ENCODE peak calls at places on chromosomes 7 and 10, in nine cellular contexts. One of them, this sample, is unnamed.

GRCh38 chr7:97130417-97131139 is 13.1 kb downstream of the SDHAF3 start:
- DNase-seq in MM.1S: no peak
- DNase-seq in GM23248: no peak
- DNase-seq in SK-N-SH: no peak
- DNase-seq in neural progenitor cell: peak
- DNase-seq in PC-3: no peak
- DNase-seq in HCT116: no peak
- DNase-seq in hepatocyte: no peak
- DNase-seq in OCI-LY7: no peak
- DNase-seq in this sample: no peak

GRCh38 chr7:33904680-33905388 is 505 bp upstream of the BMPER start:
- DNase-seq in MM.1S: peak
- DNase-seq in GM23248: peak
- DNase-seq in SK-N-SH: peak
- DNase-seq in neural progenitor cell: peak
- DNase-seq in PC-3: no peak
- DNase-seq in HCT116: no peak
- DNase-seq in hepatocyte: peak
- DNase-seq in OCI-LY7: no peak
- DNase-seq in this sample: peak

GRCh38 chr7:114851406-114852025 is 70.4 kb upstream of the MDFIC start:
- DNase-seq in MM.1S: no peak
- DNase-seq in GM23248: no peak
- DNase-seq in SK-N-SH: no peak
- DNase-seq in neural progenitor cell: no peak
- DNase-seq in PC-3: no peak
- DNase-seq in HCT116: no peak
- DNase-seq in hepatocyte: peak
- DNase-seq in OCI-LY7: no peak
- DNase-seq in this sample: no peak

GRCh38 chr10:28906934-28907333 is 229.6 kb downstream of the BAMBI start:
- DNase-seq in MM.1S: no peak
- DNase-seq in GM23248: no peak
- DNase-seq in SK-N-SH: no peak
- DNase-seq in neural progenitor cell: no peak
- DNase-seq in PC-3: peak
- DNase-seq in HCT116: no peak
- DNase-seq in hepatocyte: no peak
- DNase-seq in OCI-LY7: no peak
- DNase-seq in this sample: no peak

GRCh38 chr10:2541176-2541575 is 526.2 kb upstream of the PFKP start:
- DNase-seq in MM.1S: no peak
- DNase-seq in GM23248: no peak
- DNase-seq in SK-N-SH: no peak
- DNase-seq in neural progenitor cell: no peak
- DNase-seq in PC-3: no peak
- DNase-seq in HCT116: no peak
- DNase-seq in hepatocyte: no peak
- DNase-seq in OCI-LY7: no peak
- DNase-seq in this sample: no peak

GRCh38 chr10:59206204-59206720 is 29.8 kb downstream of the PHYHIPL start:
- DNase-seq in MM.1S: no peak
- DNase-seq in GM23248: no peak
- DNase-seq in SK-N-SH: no peak
- DNase-seq in neural progenitor cell: no peak
- DNase-seq in PC-3: peak
- DNase-seq in HCT116: no peak
- DNase-seq in hepatocyte: no peak
- DNase-seq in OCI-LY7: no peak
- DNase-seq in this sample: no peak

GRCh38 chr10:1665262-1665661 is 72.1 kb downstream of the ADARB2 start:
- DNase-seq in MM.1S: no peak
- DNase-seq in GM23248: no peak
- DNase-seq in SK-N-SH: no peak
- DNase-seq in neural progenitor cell: no peak
- DNase-seq in PC-3: no peak
- DNase-seq in HCT116: no peak
- DNase-seq in hepatocyte: no peak
- DNase-seq in OCI-LY7: no peak
- DNase-seq in this sample: no peak

GRCh38 chr10:14653271-14654161 is 121.2 kb downstream of the FAM107B start:
- DNase-seq in MM.1S: no peak
- DNase-seq in GM23248: peak
- DNase-seq in SK-N-SH: peak
- DNase-seq in neural progenitor cell: peak
- DNase-seq in PC-3: peak
- DNase-seq in HCT116: no peak
- DNase-seq in hepatocyte: peak
- DNase-seq in OCI-LY7: peak
- DNase-seq in this sample: peak

GRCh38 chr10:127925471-127926207 is 18.7 kb downstream of the PTPRE start:
- DNase-seq in MM.1S: no peak
- DNase-seq in GM23248: no peak
- DNase-seq in SK-N-SH: no peak
- DNase-seq in neural progenitor cell: peak
- DNase-seq in PC-3: no peak
- DNase-seq in HCT116: no peak
- DNase-seq in hepatocyte: no peak
- DNase-seq in OCI-LY7: no peak
- DNase-seq in this sample: no peak

GRCh38 chr10:73225518-73225917 is 21.5 kb downstream of the DNAJC9 start:
- DNase-seq in MM.1S: no peak
- DNase-seq in GM23248: peak
- DNase-seq in SK-N-SH: no peak
- DNase-seq in neural progenitor cell: no peak
- DNase-seq in PC-3: peak
- DNase-seq in HCT116: no peak
- DNase-seq in hepatocyte: no peak
- DNase-seq in OCI-LY7: no peak
- DNase-seq in this sample: no peak

GRCh38 chr7:48259463-48260280 is 88.4 kb downstream of the ABCA13 start:
- DNase-seq in MM.1S: no peak
- DNase-seq in GM23248: no peak
- DNase-seq in SK-N-SH: no peak
- DNase-seq in neural progenitor cell: no peak
- DNase-seq in PC-3: no peak
- DNase-seq in HCT116: no peak
- DNase-seq in hepatocyte: no peak
- DNase-seq in OCI-LY7: no peak
- DNase-seq in this sample: no peak

GRCh38 chr7:114086906-114087651 is 168.3 kb upstream of the PPP1R3A start:
- DNase-seq in MM.1S: peak
- DNase-seq in GM23248: peak
- DNase-seq in SK-N-SH: peak
- DNase-seq in neural progenitor cell: peak
- DNase-seq in PC-3: no peak
- DNase-seq in HCT116: no peak
- DNase-seq in hepatocyte: peak
- DNase-seq in OCI-LY7: no peak
- DNase-seq in this sample: peak

GRCh38 chr10:517236-517635 is 172.2 kb downstream of the DIP2C start:
- DNase-seq in MM.1S: no peak
- DNase-seq in GM23248: no peak
- DNase-seq in SK-N-SH: no peak
- DNase-seq in neural progenitor cell: no peak
- DNase-seq in PC-3: no peak
- DNase-seq in HCT116: no peak
- DNase-seq in hepatocyte: no peak
- DNase-seq in OCI-LY7: no peak
- DNase-seq in this sample: no peak

GRCh38 chr7:134298902-134299683 is 17.6 kb downstream of the SLC35B4 start:
- DNase-seq in MM.1S: peak
- DNase-seq in GM23248: no peak
- DNase-seq in SK-N-SH: peak
- DNase-seq in neural progenitor cell: no peak
- DNase-seq in PC-3: no peak
- DNase-seq in HCT116: no peak
- DNase-seq in hepatocyte: peak
- DNase-seq in OCI-LY7: no peak
- DNase-seq in this sample: no peak

GRCh38 chr10:43808136-43808535 is 159.5 kb upstream of the ZNF32 start:
- DNase-seq in MM.1S: no peak
- DNase-seq in GM23248: peak
- DNase-seq in SK-N-SH: no peak
- DNase-seq in neural progenitor cell: no peak
- DNase-seq in PC-3: no peak
- DNase-seq in HCT116: no peak
- DNase-seq in hepatocyte: no peak
- DNase-seq in OCI-LY7: no peak
- DNase-seq in this sample: no peak

GRCh38 chr7:30179016-30179436 is 44.2 kb downstream of the MTURN start:
- DNase-seq in MM.1S: peak
- DNase-seq in GM23248: no peak
- DNase-seq in SK-N-SH: no peak
- DNase-seq in neural progenitor cell: no peak
- DNase-seq in PC-3: no peak
- DNase-seq in HCT116: no peak
- DNase-seq in hepatocyte: no peak
- DNase-seq in OCI-LY7: peak
- DNase-seq in this sample: no peak

GRCh38 chr7:79681454-79681853 is 228.0 kb upstream of the MAGI2 start:
- DNase-seq in MM.1S: no peak
- DNase-seq in GM23248: no peak
- DNase-seq in SK-N-SH: no peak
- DNase-seq in neural progenitor cell: no peak
- DNase-seq in PC-3: no peak
- DNase-seq in HCT116: no peak
- DNase-seq in hepatocyte: no peak
- DNase-seq in OCI-LY7: no peak
- DNase-seq in this sample: no peak
- TF ChIP-seq EZH2phosphoT487 in MM.1S: no peak
- TF ChIP-seq EZH2phosphoT487 in GM23248: no peak
- TF ChIP-seq EZH2phosphoT487 in SK-N-SH: no peak
- TF ChIP-seq EZH2phosphoT487 in neural progenitor cell: no peak
- TF ChIP-seq EZH2phosphoT487 in PC-3: no peak
- TF ChIP-seq EZH2phosphoT487 in HCT116: no peak
- TF ChIP-seq EZH2phosphoT487 in hepatocyte: no peak
- TF ChIP-seq EZH2phosphoT487 in OCI-LY7: no peak
- TF ChIP-seq EZH2phosphoT487 in this sample: no peak

GRCh38 chr7:146057958-146058357 is 58.6 kb upstream of the CNTNAP2 start:
- DNase-seq in MM.1S: no peak
- DNase-seq in GM23248: no peak
- DNase-seq in SK-N-SH: no peak
- DNase-seq in neural progenitor cell: no peak
- DNase-seq in PC-3: no peak
- DNase-seq in HCT116: no peak
- DNase-seq in hepatocyte: no peak
- DNase-seq in OCI-LY7: no peak
- DNase-seq in this sample: no peak

GRCh38 chr7:146054909-146055308 is 61.7 kb upstream of the CNTNAP2 start:
- DNase-seq in MM.1S: no peak
- DNase-seq in GM23248: no peak
- DNase-seq in SK-N-SH: no peak
- DNase-seq in neural progenitor cell: no peak
- DNase-seq in PC-3: no peak
- DNase-seq in HCT116: no peak
- DNase-seq in hepatocyte: no peak
- DNase-seq in OCI-LY7: peak
- DNase-seq in this sample: no peak

DNA sequence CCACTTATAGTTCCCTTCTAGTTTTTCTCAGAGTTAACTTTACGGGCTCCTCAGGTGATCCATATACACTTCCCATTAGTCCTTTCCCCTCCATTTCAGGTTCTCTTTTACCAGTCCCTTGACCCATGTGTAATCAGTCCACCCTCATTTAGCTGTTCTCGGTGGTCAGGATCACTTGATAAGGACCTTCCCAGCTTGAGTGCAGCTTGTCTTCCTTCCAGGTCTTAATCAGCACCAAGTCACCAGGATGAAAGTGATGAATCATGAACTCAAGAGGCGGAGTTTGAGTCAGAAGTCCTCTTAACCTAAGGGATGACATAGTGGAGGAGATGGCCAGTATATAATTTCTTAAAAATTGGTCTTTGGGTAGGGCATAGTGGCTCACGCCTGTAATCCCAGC is 63.1 kb upstream of the CNTNAP2 start:
- DNase-seq in MM.1S: no peak
- DNase-seq in GM23248: no peak
- DNase-seq in SK-N-SH: no peak
- DNase-seq in neural progenitor cell: no peak
- DNase-seq in PC-3: peak
- DNase-seq in HCT116: no peak
- DNase-seq in hepatocyte: no peak
- DNase-seq in OCI-LY7: no peak
- DNase-seq in this sample: no peak
- TF ChIP-seq EZH2phosphoT487 in MM.1S: no peak
- TF ChIP-seq EZH2phosphoT487 in GM23248: no peak
- TF ChIP-seq EZH2phosphoT487 in SK-N-SH: no peak
- TF ChIP-seq EZH2phosphoT487 in neural progenitor cell: no peak
- TF ChIP-seq EZH2phosphoT487 in PC-3: no peak
- TF ChIP-seq EZH2phosphoT487 in HCT116: no peak
- TF ChIP-seq EZH2phosphoT487 in hepatocyte: no peak
- TF ChIP-seq EZH2phosphoT487 in OCI-LY7: no peak
- TF ChIP-seq EZH2phosphoT487 in this sample: no peak

DNA sequence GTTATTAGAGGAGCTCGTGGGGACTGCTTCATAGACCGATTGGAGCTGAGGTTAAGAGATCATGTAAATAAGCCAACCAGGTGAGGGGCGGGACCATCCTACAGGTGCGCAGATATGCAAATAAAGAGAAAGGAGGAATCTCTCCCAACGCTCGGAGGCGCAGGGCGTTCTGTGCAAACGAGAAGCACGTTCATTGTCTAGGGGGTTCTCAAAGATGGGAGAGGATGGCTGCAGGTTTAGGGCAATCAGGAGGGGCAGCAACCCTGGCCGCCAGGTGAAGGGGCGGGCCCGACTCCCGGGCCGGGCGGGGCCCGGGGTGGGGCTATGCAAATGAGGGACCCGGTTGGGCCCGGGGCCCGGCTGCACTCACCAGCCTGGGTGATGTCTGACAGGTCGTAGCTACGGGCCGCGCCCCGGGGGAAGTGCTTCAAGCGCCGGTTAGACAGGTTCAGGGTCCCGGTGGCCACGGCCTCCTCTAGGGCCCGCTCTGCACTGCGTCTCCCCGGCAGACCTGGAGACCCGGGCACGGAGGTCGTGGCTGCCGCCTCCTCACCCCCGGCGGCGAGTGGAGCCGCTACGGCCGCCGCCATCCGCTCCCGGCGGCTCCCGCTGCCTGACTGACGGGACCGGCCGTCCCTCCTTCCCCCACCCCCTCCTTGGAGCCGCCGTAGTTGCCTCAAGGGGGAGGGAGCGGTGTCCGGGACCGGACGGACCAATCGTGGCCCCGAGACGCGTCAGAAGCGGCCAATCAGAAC is at the start of gene LRCH4:
- DNase-seq in MM.1S: peak
- DNase-seq in GM23248: peak
- DNase-seq in SK-N-SH: peak
- DNase-seq in neural progenitor cell: peak
- DNase-seq in PC-3: peak
- DNase-seq in HCT116: no peak
- DNase-seq in hepatocyte: peak
- DNase-seq in OCI-LY7: peak
- DNase-seq in this sample: peak
- TF ChIP-seq EZH2phosphoT487 in MM.1S: no peak
- TF ChIP-seq EZH2phosphoT487 in GM23248: no peak
- TF ChIP-seq EZH2phosphoT487 in SK-N-SH: no peak
- TF ChIP-seq EZH2phosphoT487 in neural progenitor cell: no peak
- TF ChIP-seq EZH2phosphoT487 in PC-3: no peak
- TF ChIP-seq EZH2phosphoT487 in HCT116: no peak
- TF ChIP-seq EZH2phosphoT487 in hepatocyte: no peak
- TF ChIP-seq EZH2phosphoT487 in OCI-LY7: no peak
- TF ChIP-seq EZH2phosphoT487 in this sample: no peak

GRCh38 chr10:71426058-71426605 is 29.4 kb downstream of the CDH23 start:
- DNase-seq in MM.1S: no peak
- DNase-seq in GM23248: no peak
- DNase-seq in SK-N-SH: peak
- DNase-seq in neural progenitor cell: no peak
- DNase-seq in PC-3: no peak
- DNase-seq in HCT116: no peak
- DNase-seq in hepatocyte: no peak
- DNase-seq in OCI-LY7: no peak
- DNase-seq in this sample: no peak
- TF ChIP-seq EZH2phosphoT487 in MM.1S: no peak
- TF ChIP-seq EZH2phosphoT487 in GM23248: no peak
- TF ChIP-seq EZH2phosphoT487 in SK-N-SH: no peak
- TF ChIP-seq EZH2phosphoT487 in neural progenitor cell: no peak
- TF ChIP-seq EZH2phosphoT487 in PC-3: no peak
- TF ChIP-seq EZH2phosphoT487 in HCT116: no peak
- TF ChIP-seq EZH2phosphoT487 in hepatocyte: no peak
- TF ChIP-seq EZH2phosphoT487 in OCI-LY7: no peak
- TF ChIP-seq EZH2phosphoT487 in this sample: no peak